ENCODE peak calls at places on chromosomes 3 and 15, in six cellular contexts. One of them, this sample, is unnamed.

GRCh38 chr3:129548566-129548965 is 5.6 kb downstream of the H1-8 start:
- DNase-seq in RWPE1: no peak
- DNase-seq in NCI-H1436: no peak
- DNase-seq in A172: no peak
- DNase-seq in stimulated activated CD8-positive, alpha-beta memory T cell treated with anti-CD3 and anti-CD28 coated beads, Interleukin-7, amount 100 ng/mL, for 24 hours: no peak
- DNase-seq in caudate nucleus: no peak
- DNase-seq in this sample: no peak

GRCh38 chr3:133754455-133754854 is 8.3 kb downstream of the TF start:
- DNase-seq in A172: no peak
- DNase-seq in stimulated activated CD8-positive, alpha-beta memory T cell treated with anti-CD3 and anti-CD28 coated beads, Interleukin-7, amount 100 ng/mL, for 24 hours: no peak
- DNase-seq in RWPE1: no peak
- DNase-seq in NCI-H1436: no peak
- DNase-seq in caudate nucleus: no peak
- DNase-seq in this sample: no peak

GRCh38 chr3:190012314-190012782 is 108.3 kb downstream of the P3H2 start:
- DNase-seq in stimulated activated CD8-positive, alpha-beta memory T cell treated with anti-CD3 and anti-CD28 coated beads, Interleukin-7, amount 100 ng/mL, for 24 hours: no peak
- DNase-seq in caudate nucleus: no peak
- DNase-seq in NCI-H1436: no peak
- DNase-seq in RWPE1: peak
- DNase-seq in A172: peak
- DNase-seq in this sample: no peak

GRCh38 chr3:154791611-154792010 is 288.5 kb upstream of the MME start:
- DNase-seq in stimulated activated CD8-positive, alpha-beta memory T cell treated with anti-CD3 and anti-CD28 coated beads, Interleukin-7, amount 100 ng/mL, for 24 hours: no peak
- DNase-seq in NCI-H1436: no peak
- DNase-seq in A172: peak
- DNase-seq in RWPE1: no peak
- DNase-seq in caudate nucleus: no peak
- DNase-seq in this sample: no peak

GRCh38 chr15:62606376-62607164 is 436.0 kb upstream of the TPM1 start:
- DNase-seq in caudate nucleus: no peak
- DNase-seq in stimulated activated CD8-positive, alpha-beta memory T cell treated with anti-CD3 and anti-CD28 coated beads, Interleukin-7, amount 100 ng/mL, for 24 hours: no peak
- DNase-seq in RWPE1: peak
- DNase-seq in A172: peak
- DNase-seq in NCI-H1436: no peak
- DNase-seq in this sample: no peak

GRCh38 chr3:156448300-156448699 is 106.6 kb downstream of the SSR3 start:
- DNase-seq in NCI-H1436: no peak
- DNase-seq in A172: peak
- DNase-seq in RWPE1: peak
- DNase-seq in stimulated activated CD8-positive, alpha-beta memory T cell treated with anti-CD3 and anti-CD28 coated beads, Interleukin-7, amount 100 ng/mL, for 24 hours: no peak
- DNase-seq in caudate nucleus: no peak
- DNase-seq in this sample: no peak

GRCh38 chr3:129184396-129184656 is 630 bp upstream of the CNBP start:
- DNase-seq in RWPE1: peak
- DNase-seq in NCI-H1436: no peak
- DNase-seq in A172: peak
- DNase-seq in caudate nucleus: no peak
- DNase-seq in stimulated activated CD8-positive, alpha-beta memory T cell treated with anti-CD3 and anti-CD28 coated beads, Interleukin-7, amount 100 ng/mL, for 24 hours: no peak
- DNase-seq in this sample: peak

GRCh38 chr15:64846246-64846645 is 4.5 kb downstream of the PLEKHO2 start:
- DNase-seq in RWPE1: no peak
- DNase-seq in NCI-H1436: no peak
- DNase-seq in stimulated activated CD8-positive, alpha-beta memory T cell treated with anti-CD3 and anti-CD28 coated beads, Interleukin-7, amount 100 ng/mL, for 24 hours: no peak
- DNase-seq in caudate nucleus: no peak
- DNase-seq in A172: no peak
- DNase-seq in this sample: no peak

GRCh38 chr15:33565099-33565498 is 254.3 kb downstream of the RYR3 start:
- DNase-seq in caudate nucleus: no peak
- DNase-seq in A172: no peak
- DNase-seq in stimulated activated CD8-positive, alpha-beta memory T cell treated with anti-CD3 and anti-CD28 coated beads, Interleukin-7, amount 100 ng/mL, for 24 hours: no peak
- DNase-seq in RWPE1: peak
- DNase-seq in NCI-H1436: no peak
- DNase-seq in this sample: no peak

GRCh38 chr15:62564889-62565288 is 399.8 kb upstream of the C2CD4B start:
- DNase-seq in caudate nucleus: no peak
- DNase-seq in RWPE1: no peak
- DNase-seq in A172: no peak
- DNase-seq in NCI-H1436: no peak
- DNase-seq in stimulated activated CD8-positive, alpha-beta memory T cell treated with anti-CD3 and anti-CD28 coated beads, Interleukin-7, amount 100 ng/mL, for 24 hours: no peak
- DNase-seq in this sample: no peak

GRCh38 chr15:81225161-81225671 is 28.5 kb downstream of the IL16 start:
- DNase-seq in stimulated activated CD8-positive, alpha-beta memory T cell treated with anti-CD3 and anti-CD28 coated beads, Interleukin-7, amount 100 ng/mL, for 24 hours: no peak
- DNase-seq in caudate nucleus: no peak
- DNase-seq in RWPE1: no peak
- DNase-seq in A172: no peak
- DNase-seq in NCI-H1436: no peak
- DNase-seq in this sample: peak

GRCh38 chr3:97880267-97880666 is 58.5 kb downstream of the CRYBG3 start:
- DNase-seq in RWPE1: no peak
- DNase-seq in A172: no peak
- DNase-seq in stimulated activated CD8-positive, alpha-beta memory T cell treated with anti-CD3 and anti-CD28 coated beads, Interleukin-7, amount 100 ng/mL, for 24 hours: no peak
- DNase-seq in caudate nucleus: no peak
- DNase-seq in NCI-H1436: no peak
- DNase-seq in this sample: no peak

GRCh38 chr3:148102156-148102555 is 595.5 kb upstream of the AGTR1 start:
- DNase-seq in NCI-H1436: no peak
- DNase-seq in A172: no peak
- DNase-seq in RWPE1: no peak
- DNase-seq in caudate nucleus: no peak
- DNase-seq in stimulated activated CD8-positive, alpha-beta memory T cell treated with anti-CD3 and anti-CD28 coated beads, Interleukin-7, amount 100 ng/mL, for 24 hours: no peak
- DNase-seq in this sample: no peak

GRCh38 chr15:60795889-60796288 is 316.9 kb upstream of the ICE2 start:
- DNase-seq in caudate nucleus: no peak
- DNase-seq in NCI-H1436: no peak
- DNase-seq in RWPE1: no peak
- DNase-seq in stimulated activated CD8-positive, alpha-beta memory T cell treated with anti-CD3 and anti-CD28 coated beads, Interleukin-7, amount 100 ng/mL, for 24 hours: no peak
- DNase-seq in A172: no peak
- DNase-seq in this sample: no peak

GRCh38 chr3:164064298-164064697 is 1014.0 kb downstream of the SI start:
- DNase-seq in stimulated activated CD8-positive, alpha-beta memory T cell treated with anti-CD3 and anti-CD28 coated beads, Interleukin-7, amount 100 ng/mL, for 24 hours: no peak
- DNase-seq in caudate nucleus: no peak
- DNase-seq in NCI-H1436: no peak
- DNase-seq in A172: no peak
- DNase-seq in RWPE1: no peak
- DNase-seq in this sample: no peak

GRCh38 chr15:57580866-57581265 is 10.8 kb upstream of the MYZAP start:
- DNase-seq in caudate nucleus: no peak
- DNase-seq in NCI-H1436: no peak
- DNase-seq in A172: no peak
- DNase-seq in RWPE1: no peak
- DNase-seq in stimulated activated CD8-positive, alpha-beta memory T cell treated with anti-CD3 and anti-CD28 coated beads, Interleukin-7, amount 100 ng/mL, for 24 hours: no peak
- DNase-seq in this sample: no peak

GRCh38 chr15:76996526-76997401 is 1.8 kb downstream of the PSTPIP1 start:
- DNase-seq in caudate nucleus: no peak
- DNase-seq in NCI-H1436: no peak
- DNase-seq in A172: peak
- DNase-seq in stimulated activated CD8-positive, alpha-beta memory T cell treated with anti-CD3 and anti-CD28 coated beads, Interleukin-7, amount 100 ng/mL, for 24 hours: no peak
- DNase-seq in RWPE1: peak
- DNase-seq in this sample: no peak

GRCh38 chr3:3071136-3071535 is 39.0 kb downstream of the IL5RA start:
- DNase-seq in stimulated activated CD8-positive, alpha-beta memory T cell treated with anti-CD3 and anti-CD28 coated beads, Interleukin-7, amount 100 ng/mL, for 24 hours: no peak
- DNase-seq in caudate nucleus: no peak
- DNase-seq in RWPE1: no peak
- DNase-seq in A172: no peak
- DNase-seq in NCI-H1436: no peak
- DNase-seq in this sample: no peak

GRCh38 chr15:48642795-48643194 is 2.7 kb downstream of the FBN1 start:
- DNase-seq in RWPE1: no peak
- DNase-seq in caudate nucleus: no peak
- DNase-seq in NCI-H1436: no peak
- DNase-seq in A172: no peak
- DNase-seq in stimulated activated CD8-positive, alpha-beta memory T cell treated with anti-CD3 and anti-CD28 coated beads, Interleukin-7, amount 100 ng/mL, for 24 hours: no peak
- DNase-seq in this sample: no peak

GRCh38 chr3:43748179-43748578 is 57.4 kb downstream of the ABHD5 start:
- DNase-seq in caudate nucleus: peak
- DNase-seq in NCI-H1436: no peak
- DNase-seq in stimulated activated CD8-positive, alpha-beta memory T cell treated with anti-CD3 and anti-CD28 coated beads, Interleukin-7, amount 100 ng/mL, for 24 hours: no peak
- DNase-seq in A172: peak
- DNase-seq in RWPE1: peak
- DNase-seq in this sample: peak

GRCh38 chr3:30081904-30082303 is 524.5 kb upstream of the TGFBR2 start:
- DNase-seq in NCI-H1436: no peak
- DNase-seq in A172: no peak
- DNase-seq in caudate nucleus: no peak
- DNase-seq in stimulated activated CD8-positive, alpha-beta memory T cell treated with anti-CD3 and anti-CD28 coated beads, Interleukin-7, amount 100 ng/mL, for 24 hours: no peak
- DNase-seq in RWPE1: no peak
- DNase-seq in this sample: no peak

GRCh38 chr3:58079773-58080172 is 71.6 kb downstream of the FLNB start:
- DNase-seq in caudate nucleus: no peak
- DNase-seq in RWPE1: no peak
- DNase-seq in NCI-H1436: no peak
- DNase-seq in A172: no peak
- DNase-seq in stimulated activated CD8-positive, alpha-beta memory T cell treated with anti-CD3 and anti-CD28 coated beads, Interleukin-7, amount 100 ng/mL, for 24 hours: no peak
- DNase-seq in this sample: no peak

GRCh38 chr3:27729748-27730611 is 7.9 kb upstream of the EOMES start:
- DNase-seq in A172: no peak
- DNase-seq in caudate nucleus: no peak
- DNase-seq in stimulated activated CD8-positive, alpha-beta memory T cell treated with anti-CD3 and anti-CD28 coated beads, Interleukin-7, amount 100 ng/mL, for 24 hours: no peak
- DNase-seq in NCI-H1436: no peak
- DNase-seq in RWPE1: peak
- DNase-seq in this sample: no peak

GRCh38 chr3:45927881-45928280 is 15.4 kb upstream of the CXCR6 start:
- DNase-seq in NCI-H1436: no peak
- DNase-seq in caudate nucleus: no peak
- DNase-seq in RWPE1: no peak
- DNase-seq in stimulated activated CD8-positive, alpha-beta memory T cell treated with anti-CD3 and anti-CD28 coated beads, Interleukin-7, amount 100 ng/mL, for 24 hours: no peak
- DNase-seq in A172: no peak
- DNase-seq in this sample: no peak

GRCh38 chr15:79007066-79007465 is 62.2 kb upstream of the CTSH start:
- DNase-seq in NCI-H1436: no peak
- DNase-seq in stimulated activated CD8-positive, alpha-beta memory T cell treated with anti-CD3 and anti-CD28 coated beads, Interleukin-7, amount 100 ng/mL, for 24 hours: no peak
- DNase-seq in A172: peak
- DNase-seq in caudate nucleus: no peak
- DNase-seq in RWPE1: no peak
- DNase-seq in this sample: no peak

GRCh38 chr15:98800437-98801233 is 152.3 kb downstream of the IGF1R start:
- DNase-seq in RWPE1: peak
- DNase-seq in caudate nucleus: peak
- DNase-seq in NCI-H1436: no peak
- DNase-seq in A172: peak
- DNase-seq in stimulated activated CD8-positive, alpha-beta memory T cell treated with anti-CD3 and anti-CD28 coated beads, Interleukin-7, amount 100 ng/mL, for 24 hours: no peak
- DNase-seq in this sample: peak

GRCh38 chr3:54970895-54971294 is 43.0 kb upstream of the LRTM1 start:
- DNase-seq in A172: peak
- DNase-seq in caudate nucleus: no peak
- DNase-seq in RWPE1: no peak
- DNase-seq in NCI-H1436: no peak
- DNase-seq in stimulated activated CD8-positive, alpha-beta memory T cell treated with anti-CD3 and anti-CD28 coated beads, Interleukin-7, amount 100 ng/mL, for 24 hours: no peak
- DNase-seq in this sample: no peak

GRCh38 chr15:92157666-92158298 is 235.9 kb upstream of the ST8SIA2 start:
- DNase-seq in A172: no peak
- DNase-seq in stimulated activated CD8-positive, alpha-beta memory T cell treated with anti-CD3 and anti-CD28 coated beads, Interleukin-7, amount 100 ng/mL, for 24 hours: no peak
- DNase-seq in caudate nucleus: no peak
- DNase-seq in RWPE1: no peak
- DNase-seq in NCI-H1436: no peak
- DNase-seq in this sample: no peak

GRCh38 chr15:77021803-77022381 is 27.0 kb downstream of the PSTPIP1 start:
- DNase-seq in caudate nucleus: no peak
- DNase-seq in A172: peak
- DNase-seq in NCI-H1436: no peak
- DNase-seq in RWPE1: no peak
- DNase-seq in stimulated activated CD8-positive, alpha-beta memory T cell treated with anti-CD3 and anti-CD28 coated beads, Interleukin-7, amount 100 ng/mL, for 24 hours: no peak
- DNase-seq in this sample: no peak

GRCh38 chr3:15460891-15461524 is 33.6 kb downstream of the EAF1 start:
- DNase-seq in stimulated activated CD8-positive, alpha-beta memory T cell treated with anti-CD3 and anti-CD28 coated beads, Interleukin-7, amount 100 ng/mL, for 24 hours: no peak
- DNase-seq in RWPE1: no peak
- DNase-seq in caudate nucleus: no peak
- DNase-seq in A172: no peak
- DNase-seq in NCI-H1436: no peak
- DNase-seq in this sample: no peak

GRCh38 chr15:56537881-56538280 is 72.9 kb upstream of the MNS1 start:
- DNase-seq in stimulated activated CD8-positive, alpha-beta memory T cell treated with anti-CD3 and anti-CD28 coated beads, Interleukin-7, amount 100 ng/mL, for 24 hours: peak
- DNase-seq in NCI-H1436: no peak
- DNase-seq in RWPE1: no peak
- DNase-seq in A172: no peak
- DNase-seq in caudate nucleus: no peak
- DNase-seq in this sample: no peak

This sample was measured in Ammon's horn.